ENCODE peak calls at places on chromosomes 7 and 10, in eight cellular contexts. X, P, Z, M, Y, I, Q and G are unnamed samples.
A peak's percentile ranks its signal among the peaks of the same experiment; 100 is the strongest.

GRCh38 chr10:77175631-77176222 is 461.9 kb downstream of the KCNMA1 start:
- DNase-seq in X (no peak), P (no peak), Z (no peak), M (no peak), Y (no peak), I (no peak), Q (no peak), G (no peak)

GRCh38 chr7:100159099-100159623 is 638 bp upstream of the TRAPPC14 start:
- DNase-seq in X (no peak), P (no peak), Z (no peak), M (peak; percentile 41), Y (no peak), I (no peak), Q (no peak), G (no peak)

GRCh38 chr7:43650457-43651052 is 67.6 kb downstream of the STK17A start:
- DNase-seq in X (no peak), P (no peak), Z (no peak), M (no peak), Y (peak; percentile 82), I (no peak), Q (no peak), G (no peak)

GRCh38 chr10:69835875-69836727 is 34.4 kb downstream of the COL13A1 start:
- DNase-seq in X (no peak), P (no peak), Z (no peak), M (no peak), Y (no peak), I (peak; percentile 38), Q (no peak), G (no peak)

GRCh38 chr10:79339266-79339665 is 8.0 kb upstream of the PPIF start:
- DNase-seq in X (no peak), P (no peak), Z (peak; percentile 47), M (no peak), Y (no peak), I (no peak), Q (no peak), G (no peak)

GRCh38 chr7:117995850-117996650 is 122.8 kb upstream of the CTTNBP2 start:
- DNase-seq in X (no peak), P (no peak), Z (no peak), M (no peak), Y (peak; percentile 14), I (no peak), Q (no peak), G (no peak)

GRCh38 chr10:102230861-102231356 is 4.8 kb downstream of the ELOVL3 start:
- DNase-seq in X (no peak), P (peak; percentile 45), Z (no peak), M (peak; percentile 60), Y (no peak), I (peak; percentile 65), Q (no peak), G (peak; percentile 40)

GRCh38 chr10:49664842-49665355 is 14.6 kb upstream of the C10orf53 start:
- DNase-seq in X (no peak), P (no peak), Z (no peak), M (no peak), Y (no peak), I (no peak), Q (no peak), G (no peak)

GRCh38 chr7:32059289-32060045 is 10.7 kb downstream of the PDE1C start:
- DNase-seq in X (no peak), P (no peak), Z (no peak), M (no peak), Y (peak; percentile 83), I (peak; percentile 31), Q (no peak), G (no peak)

GRCh38 chr7:18363751-18364402 is 131.7 kb upstream of the HDAC9 start:
- DNase-seq in X (no peak), P (no peak), Z (no peak), M (no peak), Y (no peak), I (no peak), Q (no peak), G (no peak)

GRCh38 chr7:10672186-10672585 is 301.5 kb upstream of the PHF14 start:
- DNase-seq in X (no peak), P (no peak), Z (no peak), M (no peak), Y (no peak), I (no peak), Q (no peak), G (no peak)

GRCh38 chr10:124032982-124033886 is 60.2 kb downstream of the CHST15 start:
- DNase-seq in X (no peak), P (no peak), Z (no peak), M (no peak), Y (peak; percentile 94), I (no peak), Q (no peak), G (no peak)

GRCh38 chr10:123896217-123896927 is 4.8 kb upstream of the CPXM2 start:
- DNase-seq in X (no peak), P (no peak), Z (no peak), M (no peak), Y (no peak), I (no peak), Q (no peak), G (no peak)

GRCh38 chr10:33681580-33681979 is 347.1 kb upstream of the NRP1 start:
- DNase-seq in X (no peak), P (no peak), Z (no peak), M (no peak), Y (no peak), I (no peak), Q (no peak), G (no peak)

GRCh38 chr10:120963587-120964220 is 112.5 kb downstream of the WDR11 start:
- DNase-seq in X (no peak), P (no peak), Z (no peak), M (no peak), Y (no peak), I (no peak), Q (no peak), G (no peak)

GRCh38 chr10:21523557-21524008 is 1.9 kb downstream of the SKIDA1 start:
- DNase-seq in X (no peak), P (no peak), Z (no peak), M (no peak), Y (no peak), I (peak; percentile 60), Q (no peak), G (no peak)

GRCh38 chr10:61024801-61025201 is 80.8 kb upstream of the RHOBTB1 start:
- DNase-seq in X (no peak), P (peak; percentile 52), Z (no peak), M (peak; percentile 19), Y (peak; percentile 7), I (peak; percentile 46), Q (no peak), G (peak; percentile 43)

GRCh38 chr7:137354361-137354760 is 10.8 kb upstream of the PTN start:
- DNase-seq in X (peak; percentile 13), P (no peak), Z (no peak), M (no peak), Y (peak; percentile 61), I (peak; percentile 39), Q (no peak), G (peak; percentile 40)

GRCh38 chr7:103613655-103614642 is 167.9 kb upstream of the SLC26A5 start:
- DNase-seq in X (no peak), P (peak; percentile 38), Z (no peak), M (no peak), Y (no peak), I (peak; percentile 8), Q (no peak), G (no peak)

GRCh38 chr7:51315393-51316261 is 982 bp downstream of the COBL start:
- DNase-seq in X (no peak), P (peak; percentile 36), Z (no peak), M (peak; percentile 60), Y (peak; percentile 23), I (peak; percentile 89), Q (peak; percentile 29), G (peak; percentile 88)

GRCh38 chr10:104327745-104328635 is 10.3 kb downstream of the ITPRIP start:
- DNase-seq in X (peak; percentile 16), P (no peak), Z (peak; percentile 70), M (peak; percentile 35), Y (peak; percentile 87), I (peak; percentile 44), Q (no peak), G (no peak)

GRCh38 chr7:88835147-88835728 is 39.7 kb upstream of the TEX47 start:
- DNase-seq in X (no peak), P (peak; percentile 50), Z (no peak), M (peak; percentile 37), Y (peak; percentile 2), I (peak; percentile 54), Q (no peak), G (peak; percentile 21)
- TF ChIP-seq CTCF in X (no peak), P (peak; percentile 32), Z (no peak), M (peak; percentile 34), Y (peak; percentile 42), I (peak; percentile 52), Q (peak; percentile 64), G (no peak)

GRCh38 chr7:132443776-132444520 is 132.3 kb downstream of the PLXNA4 start:
- DNase-seq in X (no peak), P (no peak), Z (no peak), M (no peak), Y (no peak), I (no peak), Q (no peak), G (no peak)
- TF ChIP-seq CTCF in X (no peak), P (peak; percentile 11), Z (no peak), M (no peak), Y (no peak), I (no peak), Q (no peak), G (no peak)

DNA sequence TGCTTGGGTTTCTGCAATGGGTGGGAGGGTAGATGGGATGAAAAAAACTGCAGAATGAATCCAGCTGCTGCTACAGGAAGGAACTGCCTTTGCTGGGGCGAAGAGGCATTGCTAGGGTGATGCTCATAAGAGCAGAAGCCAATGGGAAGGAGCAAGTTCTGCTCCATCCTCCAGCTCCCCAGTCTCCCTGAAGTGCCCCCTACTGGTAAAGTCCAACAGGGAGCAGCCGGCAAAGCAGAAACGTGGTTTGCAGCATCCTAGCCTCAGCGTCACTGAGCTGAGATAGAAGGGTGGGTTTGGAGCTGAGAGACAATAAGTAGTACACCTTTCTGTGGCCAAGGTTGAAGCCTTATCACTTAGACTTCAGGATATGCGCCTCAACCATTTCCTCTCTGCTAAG is 220.5 kb downstream of the CCSER2 start:
- DNase-seq in X (no peak), P (no peak), Z (no peak), M (no peak), Y (no peak), I (no peak), Q (no peak), G (no peak)
- TF ChIP-seq CTCF in X (no peak), P (peak; percentile 18), Z (no peak), M (no peak), Y (no peak), I (peak; percentile 3), Q (peak; percentile 35), G (no peak)

GRCh38 chr10:74104996-74105395 is 45.6 kb downstream of the AP3M1 start:
- DNase-seq in X (no peak), P (no peak), Z (no peak), M (no peak), Y (no peak), I (no peak), Q (no peak), G (no peak)

GRCh38 chr10:74107391-74107790 is 43.2 kb downstream of the AP3M1 start:
- DNase-seq in X (no peak), P (no peak), Z (no peak), M (no peak), Y (no peak), I (no peak), Q (no peak), G (no peak)

GRCh38 chr10:74099836-74100235 is 50.8 kb downstream of the AP3M1 start:
- DNase-seq in X (no peak), P (no peak), Z (no peak), M (no peak), Y (no peak), I (no peak), Q (no peak), G (no peak)

GRCh38 chr10:74104480-74104879 is 46.1 kb downstream of the AP3M1 start:
- DNase-seq in X (no peak), P (no peak), Z (no peak), M (no peak), Y (no peak), I (no peak), Q (no peak), G (no peak)

GRCh38 chr10:74103560-74104248 is 46.9 kb downstream of the AP3M1 start:
- DNase-seq in X (no peak), P (no peak), Z (no peak), M (peak; percentile 51), Y (no peak), I (peak; percentile 19), Q (no peak), G (peak; percentile 21)
- TF ChIP-seq CTCF in X (no peak), P (peak; percentile 48), Z (no peak), M (peak; percentile 58), Y (peak; percentile 27), I (peak; percentile 48), Q (peak; percentile 54), G (no peak)